ENCODE peak calls at places on chromosomes 6 and 20, in seven cellular contexts. X is K562, G is SK-N-SH, L is HCT116, H is HepG2, O is H1, F is GM12878. R is an unnamed sample.

GRCh38 chr20:63208346-63208924 is 7.5 kb downstream of the YTHDF1 start:
- DNase-seq in X (no peak), G (no peak), L (no peak), H (no peak), O (no peak), F (no peak), R (no peak)

GRCh38 chr6:82616386-82617028 is 252.9 kb downstream of the TPBG start:
- DNase-seq in X (no peak), G (no peak), L (no peak), H (no peak), O (no peak), F (no peak), R (no peak)

GRCh38 chr6:49664817-49665216 is 28.2 kb upstream of the RHAG start:
- DNase-seq in X (no peak), G (no peak), L (no peak), H (no peak), O (no peak), F (no peak), R (no peak)

GRCh38 chr20:25211273-25211672 is 15.8 kb downstream of the ENTPD6 start:
- DNase-seq in X (no peak), G (no peak), L (no peak), H (no peak), O (no peak), F (no peak), R (no peak)

GRCh38 chr20:58839991-58840747 is 10.5 kb downstream of the GNAS-AS1 start:
- DNase-seq in X (no peak), G (no peak), L (no peak), H (no peak), O (no peak), F (no peak), R (no peak)

GRCh38 chr6:107646176-107646575 is 156.3 kb downstream of the SOBP start:
- DNase-seq in X (no peak), G (no peak), L (no peak), H (no peak), O (no peak), F (no peak), R (no peak)

GRCh38 chr6:152669894-152670293 is 27.8 kb upstream of the MYCT1 start:
- DNase-seq in X (no peak), G (peak), L (peak), H (peak), O (no peak), F (no peak), R (no peak)

GRCh38 chr6:100628180-100628579 is 163.5 kb upstream of the SIM1 start:
- DNase-seq in X (no peak), G (no peak), L (no peak), H (no peak), O (no peak), F (no peak), R (no peak)

GRCh38 chr20:4018015-4018748 is 2.8 kb upstream of the RNF24 start:
- DNase-seq in X (no peak), G (no peak), L (no peak), H (no peak), O (no peak), F (no peak), R (no peak)

GRCh38 chr6:8113260-8113659 is 10.9 kb upstream of the EEF1E1 start:
- DNase-seq in X (no peak), G (no peak), L (no peak), H (no peak), O (no peak), F (no peak), R (no peak)

GRCh38 chr20:58084966-58085365 is 143.5 kb downstream of the ANKRD60 start:
- DNase-seq in X (no peak), G (no peak), L (no peak), H (no peak), O (peak), F (no peak), R (no peak)

GRCh38 chr20:62151835-62152364 is 8.3 kb downstream of the SS18L1 start:
- DNase-seq in X (no peak), G (no peak), L (no peak), H (no peak), O (no peak), F (no peak), R (no peak)

GRCh38 chr6:32666420-32667300 is at the start of gene HLA-DQB1:
- DNase-seq in X (no peak), G (peak), L (peak), H (peak), O (no peak), F (peak), R (peak)

GRCh38 chr20:8981482-8981881 is 87.4 kb upstream of the PLCB4 start:
- DNase-seq in X (no peak), G (no peak), L (no peak), H (no peak), O (no peak), F (no peak), R (peak)

GRCh38 chr20:51712501-51713212 is 55.5 kb downstream of the ATP9A start:
- DNase-seq in X (peak), G (peak), L (peak), H (peak), O (peak), F (no peak), R (peak)

GRCh38 chr20:2914160-2914559 is 40.9 kb downstream of the PTPRA start:
- DNase-seq in X (no peak), G (no peak), L (no peak), H (peak), O (no peak), F (no peak), R (peak)

GRCh38 chr6:75363304-75363703 is 78.7 kb upstream of the TMEM30A start:
- DNase-seq in X (no peak), G (no peak), L (no peak), H (no peak), O (no peak), F (no peak), R (no peak)

GRCh38 chr20:59765599-59766177 is 161.3 kb downstream of the PHACTR3 start:
- DNase-seq in X (peak), G (no peak), L (no peak), H (no peak), O (no peak), F (no peak), R (peak)

GRCh38 chr20:17917832-17918618 is 50.6 kb downstream of the SNX5 start:
- DNase-seq in X (no peak), G (no peak), L (no peak), H (peak), O (no peak), F (no peak), R (no peak)

GRCh38 chr6:24428615-24429014 is 25.9 kb downstream of the MRS2 start:
- DNase-seq in X (no peak), G (no peak), L (no peak), H (no peak), O (no peak), F (no peak), R (no peak)

GRCh38 chr6:12356431-12356830 is 66.3 kb downstream of the EDN1 start:
- DNase-seq in X (no peak), G (no peak), L (no peak), H (no peak), O (no peak), F (no peak), R (no peak)

GRCh38 chr6:82570083-82570482 is 206.5 kb downstream of the TPBG start:
- DNase-seq in X (no peak), G (peak), L (no peak), H (peak), O (no peak), F (no peak), R (peak)

GRCh38 chr6:110681543-110682459 is 133.5 kb downstream of the CDK19 start:
- DNase-seq in X (no peak), G (no peak), L (no peak), H (peak), O (no peak), F (no peak), R (no peak)

GRCh38 chr20:54015496-54015895 is 54.9 kb downstream of the BCAS1 start:
- DNase-seq in X (no peak), G (peak), L (no peak), H (no peak), O (no peak), F (no peak), R (no peak)

GRCh38 chr6:157267109-157267611 is 56.2 kb downstream of the TMEM242 start:
- DNase-seq in X (no peak), G (no peak), L (no peak), H (no peak), O (no peak), F (no peak), R (no peak)

GRCh38 chr6:9504191-9504590 is 910.7 kb downstream of the TFAP2A start:
- DNase-seq in X (no peak), G (no peak), L (no peak), H (no peak), O (no peak), F (no peak), R (no peak)

GRCh38 chr20:24033151-24033550 is 44.6 kb upstream of the GGTLC1 start:
- DNase-seq in X (no peak), G (no peak), L (no peak), H (no peak), O (no peak), F (no peak), R (no peak)

GRCh38 chr6:6960571-6961251 is 147.1 kb upstream of the RREB1 start:
- DNase-seq in X (no peak), G (no peak), L (no peak), H (no peak), O (no peak), F (no peak), R (no peak)

GRCh38 chr6:109186012-109186411 is 90.7 kb downstream of the CEP57L1 start:
- DNase-seq in X (no peak), G (no peak), L (no peak), H (no peak), O (no peak), F (no peak), R (no peak)

GRCh38 chr6:96520039-96520850 is 1.4 kb upstream of the UFL1 start:
- DNase-seq in X (no peak), G (no peak), L (peak), H (no peak), O (no peak), F (no peak), R (no peak)

GRCh38 chr20:15930324-15931305 is 642.6 kb downstream of the KIF16B start:
- DNase-seq in X (no peak), G (peak), L (no peak), H (peak), O (no peak), F (no peak), R (peak)

GRCh38 chr6:109336221-109336955 is 45.9 kb downstream of the CD164 start:
- DNase-seq in X (no peak), G (no peak), L (peak), H (no peak), O (no peak), F (no peak), R (peak)

GRCh38 chr6:163705923-163706322 is 291.4 kb downstream of the QKI start:
- DNase-seq in X (no peak), G (no peak), L (no peak), H (no peak), O (no peak), F (peak), R (no peak)

GRCh38 chr6:701696-702479 is 8.9 kb upstream of the EXOC2 start:
- DNase-seq in X (no peak), G (peak), L (no peak), H (peak), O (no peak), F (no peak), R (no peak)

GRCh38 chr6:142853244-142854180 is 91.5 kb downstream of the HIVEP2 start:
- DNase-seq in X (no peak), G (no peak), L (no peak), H (no peak), O (no peak), F (no peak), R (peak)

DNA sequence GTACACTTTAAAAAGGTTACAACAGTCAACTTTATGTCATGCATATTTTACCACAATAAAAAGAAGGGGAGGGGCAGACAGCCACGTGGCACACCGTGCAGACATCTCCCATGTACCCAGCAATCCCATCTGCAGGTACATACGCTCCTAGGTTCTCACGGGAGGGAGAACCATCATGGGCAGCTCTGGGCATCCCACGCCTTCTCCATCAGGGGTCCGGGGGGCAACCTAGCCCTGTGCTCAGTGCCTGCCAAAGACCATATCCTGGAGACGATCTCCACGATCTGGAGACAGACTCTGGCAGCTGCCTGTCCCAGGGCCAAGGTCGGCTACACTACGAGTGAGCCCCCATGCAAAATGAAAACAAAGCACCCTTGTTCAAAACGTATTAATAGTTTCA is 2.5 kb upstream of the BNIP5 start:
- DNase-seq in X (no peak), G (no peak), L (no peak), H (no peak), O (no peak), F (no peak), R (no peak)
- TF ChIP-seq JUND in X (no peak), G (no peak), L (no peak), H (no peak), O (no peak), F (no peak), R (no peak)

GRCh38 chr6:101722991-101723579 is 329.6 kb downstream of the GRIK2 start:
- DNase-seq in X (no peak), G (no peak), L (no peak), H (no peak), O (no peak), F (no peak), R (no peak)
- TF ChIP-seq JUND in X (no peak), G (peak), L (no peak), H (no peak), O (no peak), F (no peak), R (no peak)

DNA sequence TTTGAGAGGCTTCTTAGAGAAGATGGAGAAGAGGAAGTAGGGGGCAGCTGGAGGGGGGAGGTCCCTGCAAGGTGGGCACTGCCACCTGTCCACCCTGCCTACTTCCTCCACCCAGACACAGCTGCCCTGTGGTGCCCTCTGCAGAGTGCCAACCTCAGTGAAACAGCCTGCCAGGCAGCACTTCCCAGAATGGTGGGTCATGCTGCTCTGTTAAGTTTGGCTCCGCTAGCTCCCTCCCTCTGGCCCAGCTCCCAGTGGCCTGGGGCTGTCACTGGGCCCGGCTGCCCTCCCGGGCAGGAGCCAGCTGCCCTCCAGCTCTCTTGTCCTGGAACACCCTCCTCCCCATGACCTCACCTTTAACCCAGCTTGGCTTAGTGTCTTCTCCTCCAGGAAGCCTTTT is 5.1 kb upstream of the EPB41L1 start:
- DNase-seq in X (no peak), G (no peak), L (no peak), H (no peak), O (no peak), F (no peak), R (no peak)
- TF ChIP-seq JUND in X (no peak), G (no peak), L (no peak), H (no peak), O (no peak), F (no peak), R (no peak)

GRCh38 chr6:21745543-21746337 is 152.2 kb downstream of the SOX4 start:
- DNase-seq in X (no peak), G (no peak), L (no peak), H (no peak), O (no peak), F (no peak), R (no peak)
- TF ChIP-seq JUND in X (no peak), G (no peak), L (no peak), H (no peak), O (no peak), F (no peak), R (no peak)

GRCh38 chr6:125558907-125559306 is 190.5 kb upstream of the HEY2 start:
- DNase-seq in X (no peak), G (no peak), L (no peak), H (no peak), O (no peak), F (no peak), R (no peak)
- TF ChIP-seq JUND in X (no peak), G (no peak), L (no peak), H (no peak), O (no peak), F (no peak), R (no peak)

GRCh38 chr6:130434174-130434873 is 68.5 kb downstream of the TMEM200A start:
- DNase-seq in X (no peak), G (no peak), L (peak), H (no peak), O (no peak), F (no peak), R (no peak)
- TF ChIP-seq JUND in X (no peak), G (peak), L (peak), H (no peak), O (no peak), F (no peak), R (no peak)

DNA sequence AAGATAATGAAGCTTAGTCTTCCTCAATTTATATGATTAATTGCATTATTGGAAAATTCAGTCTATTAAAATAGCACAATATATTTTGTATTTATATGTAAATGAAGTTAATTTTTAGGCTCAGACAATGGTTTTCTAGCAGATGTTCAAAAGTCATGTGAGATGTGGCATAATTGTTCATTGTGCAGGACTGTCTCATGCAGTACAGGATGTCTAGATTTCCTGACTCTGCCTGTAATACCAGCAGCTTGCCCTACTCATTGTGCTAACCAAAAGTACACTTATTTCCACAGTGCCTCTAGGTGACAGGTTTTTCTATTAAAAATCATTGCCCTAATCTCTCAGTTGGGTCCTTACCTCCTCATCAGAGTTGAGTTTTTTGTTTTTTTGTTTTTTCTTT is 12.4 kb downstream of the RALGAPB start:
- DNase-seq in X (no peak), G (no peak), L (no peak), H (no peak), O (no peak), F (no peak), R (no peak)
- TF ChIP-seq JUND in X (no peak), G (no peak), L (no peak), H (no peak), O (no peak), F (no peak), R (no peak)

DNA sequence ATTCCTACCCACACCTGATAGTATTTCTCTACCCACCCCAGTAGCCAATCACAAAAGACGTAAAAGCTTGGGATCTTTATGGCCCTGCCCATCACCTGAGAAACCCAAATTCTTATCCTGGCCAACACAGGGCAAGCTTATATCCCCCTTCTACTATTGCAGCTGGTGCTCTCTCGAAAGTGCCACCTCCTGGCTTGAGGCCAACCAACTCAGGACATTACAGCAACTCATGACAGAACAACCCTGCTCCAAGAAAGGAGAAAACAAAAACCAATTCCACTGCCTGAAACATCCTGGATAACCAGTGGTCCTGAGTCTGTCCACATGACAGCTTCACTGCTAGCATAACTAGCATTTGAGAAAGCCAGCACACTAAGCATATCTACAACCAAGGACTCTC is 97.9 kb downstream of the CFAP61 start:
- DNase-seq in X (no peak), G (no peak), L (no peak), H (no peak), O (no peak), F (no peak), R (no peak)
- TF ChIP-seq JUND in X (no peak), G (no peak), L (no peak), H (no peak), O (no peak), F (no peak), R (no peak)

GRCh38 chr6:57173886-57174510 is 1.9 kb downstream of the BAG2 start:
- DNase-seq in X (no peak), G (peak), L (peak), H (peak), O (no peak), F (no peak), R (no peak)

GRCh38 chr6:57172136-57173055 is at the start of gene BAG2:
- DNase-seq in X (peak), G (peak), L (peak), H (peak), O (peak), F (peak), R (peak)

GRCh38 chr6:57174511-57174907 is 2.4 kb downstream of the BAG2 start:
- DNase-seq in X (no peak), G (no peak), L (no peak), H (no peak), O (no peak), F (no peak), R (no peak)

GRCh38 chr6:57177545-57178225 is 5.6 kb downstream of the BAG2 start:
- DNase-seq in X (no peak), G (no peak), L (no peak), H (no peak), O (no peak), F (no peak), R (no peak)

DNA sequence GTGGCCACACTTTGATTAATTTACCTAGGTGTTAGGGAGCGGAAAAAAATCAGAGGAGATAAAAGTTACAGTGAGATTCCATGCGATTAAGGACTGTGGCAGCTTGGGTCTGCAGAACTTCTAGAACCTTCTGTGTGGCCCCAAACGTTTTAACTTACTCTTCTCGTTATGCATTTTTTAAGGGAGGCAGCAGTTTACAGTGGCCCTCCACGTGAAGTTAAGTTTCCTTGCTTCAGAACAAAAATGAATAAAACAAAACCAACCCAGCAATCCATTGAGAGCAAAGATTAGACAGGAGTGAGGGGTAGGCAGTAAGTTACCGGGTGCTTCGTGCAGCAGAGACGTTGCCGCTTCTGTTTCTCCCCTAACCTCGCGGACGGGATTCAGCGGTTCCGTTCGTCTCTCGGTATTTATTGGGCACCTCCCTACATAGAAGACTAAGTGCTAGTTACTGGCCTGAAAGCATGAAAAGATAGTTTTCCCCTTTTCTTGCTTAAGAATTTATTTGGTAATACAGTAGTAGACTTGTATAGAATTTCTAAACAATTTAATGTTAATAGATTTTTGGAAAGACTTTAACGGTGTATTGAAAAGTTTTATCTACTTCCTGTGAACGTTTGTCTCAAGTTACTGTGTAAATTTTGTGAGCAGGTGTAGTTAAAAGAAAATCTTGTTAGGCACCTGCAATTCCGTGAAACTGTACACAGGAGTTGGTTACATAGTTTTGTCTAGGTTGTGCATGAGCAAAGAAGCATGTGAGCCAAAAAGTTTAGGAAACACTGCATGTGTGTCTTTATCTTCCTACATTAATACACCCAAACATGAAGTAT is 1.1 kb downstream of the BAG2 start:
- DNase-seq in X (no peak), G (peak), L (no peak), H (peak), O (no peak), F (no peak), R (peak)
- TF ChIP-seq JUND in X (no peak), G (no peak), L (no peak), H (no peak), O (no peak), F (no peak), R (no peak)

R was measured in T47D.